ENCODE peak calls at places on chromosomes 16 and 17, in eight cellular contexts. X is prostate gland; B is dorsolateral prefrontal cortex; I is fibroblast of pulmonary artery; N is CD8-positive, alpha-beta T cell; Z is brain microvascular endothelial cell; T is gastrocnemius medialis; E is AG09319. Y is an unnamed sample.

GRCh38 chr17:1878419-1879121 is 48.8 kb downstream of the RPA1 start:
- DNase-seq in B (no peak), T (no peak), E (no peak), N (no peak), I (no peak), X (no peak), Z (no peak), Y (no peak)

GRCh38 chr17:57551321-57552079 is 193.6 kb downstream of the CCDC182 start:
- DNase-seq in I (no peak), T (no peak), B (no peak), N (no peak), E (no peak), X (no peak), Z (no peak), Y (no peak)

GRCh38 chr17:82003411-82004381 is 19.0 kb downstream of the CENPX start:
- DNase-seq in Z (peak; percentile 93), I (peak; percentile 94), X (no peak), B (no peak), N (no peak), T (peak; percentile 48), E (peak; percentile 68), Y (peak; percentile 96)

GRCh38 chr16:83878838-83879237 is 20.1 kb upstream of the MLYCD start:
- DNase-seq in N (no peak), Z (peak; percentile 40), X (peak; percentile 16), B (no peak), I (peak; percentile 75), E (no peak), T (no peak), Y (peak; percentile 38)

GRCh38 chr16:85275533-85276249 is 163.4 kb upstream of the CIBAR2 start:
- DNase-seq in B (peak; percentile 81), T (peak; percentile 50), Z (no peak), X (peak; percentile 48), I (peak; percentile 58), N (peak; percentile 51), E (no peak), Y (peak; percentile 15)

GRCh38 chr16:49532243-49532870 is 158.8 kb downstream of the C16orf78 start:
- DNase-seq in I (no peak), Z (no peak), T (no peak), E (no peak), B (no peak), X (no peak), N (no peak), Y (no peak)

GRCh38 chr17:77957215-77957868 is 1.2 kb upstream of the TNRC6C start:
- DNase-seq in B (no peak), N (no peak), I (peak; percentile 28), Z (no peak), E (no peak), X (no peak), T (no peak), Y (no peak)

GRCh38 chr16:68987734-68988457 is 117.6 kb upstream of the HAS3 start:
- DNase-seq in I (no peak), B (no peak), Z (no peak), T (no peak), N (no peak), X (no peak), E (no peak), Y (no peak)

GRCh38 chr17:6435968-6436367 is 1.0 kb upstream of the AIPL1 start:
- DNase-seq in I (peak; percentile 76), B (peak; percentile 76), Z (peak; percentile 48), E (no peak), X (peak; percentile 53), T (peak; percentile 17), N (peak; percentile 41), Y (peak; percentile 51)

GRCh38 chr17:29625037-29625750 is 2.5 kb upstream of the CORO6 start:
- DNase-seq in I (no peak), Z (no peak), N (no peak), E (no peak), T (no peak), X (no peak), B (peak; percentile 68), Y (no peak)

GRCh38 chr16:57593021-57593420 is 35.4 kb upstream of the ADGRG1 start:
- DNase-seq in N (no peak), T (no peak), B (no peak), Z (no peak), E (no peak), I (no peak), X (no peak), Y (no peak)

GRCh38 chr17:44794699-44795413 is 35.2 kb downstream of the GJC1 start:
- DNase-seq in T (no peak), N (no peak), X (no peak), B (no peak), E (peak; percentile 43), Z (peak; percentile 81), I (peak; percentile 82), Y (peak; percentile 94)

GRCh38 chr17:65794572-65794971 is 233.1 kb upstream of the AXIN2 start:
- DNase-seq in T (no peak), N (no peak), Z (peak; percentile 11), I (peak; percentile 57), X (no peak), E (no peak), B (no peak), Y (peak; percentile 21)

GRCh38 chr17:62718420-62718819 is 89.7 kb downstream of the MARCHF10 start:
- DNase-seq in I (peak; percentile 77), E (no peak), N (no peak), X (no peak), T (no peak), B (no peak), Z (peak; percentile 70), Y (peak; percentile 68)

GRCh38 chr17:4986403-4986802 is 1.1 kb downstream of the CAMTA2 start:
- DNase-seq in Z (no peak), X (no peak), E (no peak), B (no peak), N (no peak), I (no peak), T (no peak), Y (no peak)

GRCh38 chr17:72560303-72561247 is 439.8 kb downstream of the SOX9 start:
- DNase-seq in Z (peak; percentile 34), B (peak; percentile 67), X (peak; percentile 69), T (no peak), I (peak; percentile 66), N (peak; percentile 27), E (peak; percentile 12), Y (peak; percentile 21)

GRCh38 chr16:72961115-72961832 is 86.7 kb downstream of the ZFHX3 start:
- DNase-seq in I (no peak), X (no peak), N (no peak), E (no peak), Z (peak; percentile 31), T (peak; percentile 85), B (no peak), Y (no peak)
- TF ChIP-seq CTCF in I (peak; percentile 39), X (peak; percentile 10), N (no peak), E (peak; percentile 36), Z (peak; percentile 69), T (peak; percentile 44), B (peak; percentile 38), Y (peak; percentile 70)

DNA sequence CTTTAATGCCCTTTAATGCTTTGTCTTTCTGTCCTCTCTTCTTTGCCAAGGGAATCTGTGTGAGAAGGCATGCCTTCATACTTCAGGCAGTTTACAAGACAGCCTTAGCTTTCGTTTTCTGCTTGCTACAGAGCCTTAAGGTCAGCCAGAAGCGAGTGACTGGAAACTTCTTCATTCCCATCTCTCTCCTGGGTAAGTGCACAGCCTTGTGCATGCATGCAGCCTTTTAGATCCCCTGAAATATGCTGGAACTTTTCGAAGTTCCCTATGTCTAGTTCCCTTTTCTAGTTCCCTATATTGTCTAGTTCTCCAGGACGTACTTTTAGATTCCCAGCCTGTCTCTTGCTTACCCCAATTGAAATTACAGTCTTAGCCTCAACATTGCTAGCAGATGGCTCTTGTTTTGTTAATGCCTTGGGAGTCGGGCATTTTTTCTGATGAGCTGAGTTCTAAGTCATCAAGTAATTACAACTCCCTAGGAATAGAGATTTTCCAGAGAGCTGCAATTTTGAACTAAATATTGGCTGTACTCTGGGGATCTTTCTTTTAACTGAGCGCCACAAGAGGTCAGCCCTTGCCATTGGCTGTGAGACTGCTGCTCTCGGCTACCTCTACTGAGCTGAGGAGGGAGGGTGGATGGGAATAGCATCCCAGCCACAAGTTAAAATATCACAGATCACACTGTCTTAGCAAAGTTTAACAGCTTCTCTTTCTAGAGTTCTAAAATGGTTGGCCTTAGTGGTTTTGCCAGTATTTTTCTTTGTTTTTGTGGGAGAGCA is 22.7 kb upstream of the PPM1D start:
- DNase-seq in E (no peak), B (peak; percentile 45), Z (peak; percentile 42), N (no peak), T (no peak), I (peak; percentile 71), X (peak; percentile 45), Y (peak; percentile 7)
- TF ChIP-seq CTCF in E (peak; percentile 36), B (peak; percentile 45), Z (peak; percentile 33), N (no peak), T (peak; percentile 58), I (peak; percentile 2), X (peak; percentile 17), Y (no peak)

DNA sequence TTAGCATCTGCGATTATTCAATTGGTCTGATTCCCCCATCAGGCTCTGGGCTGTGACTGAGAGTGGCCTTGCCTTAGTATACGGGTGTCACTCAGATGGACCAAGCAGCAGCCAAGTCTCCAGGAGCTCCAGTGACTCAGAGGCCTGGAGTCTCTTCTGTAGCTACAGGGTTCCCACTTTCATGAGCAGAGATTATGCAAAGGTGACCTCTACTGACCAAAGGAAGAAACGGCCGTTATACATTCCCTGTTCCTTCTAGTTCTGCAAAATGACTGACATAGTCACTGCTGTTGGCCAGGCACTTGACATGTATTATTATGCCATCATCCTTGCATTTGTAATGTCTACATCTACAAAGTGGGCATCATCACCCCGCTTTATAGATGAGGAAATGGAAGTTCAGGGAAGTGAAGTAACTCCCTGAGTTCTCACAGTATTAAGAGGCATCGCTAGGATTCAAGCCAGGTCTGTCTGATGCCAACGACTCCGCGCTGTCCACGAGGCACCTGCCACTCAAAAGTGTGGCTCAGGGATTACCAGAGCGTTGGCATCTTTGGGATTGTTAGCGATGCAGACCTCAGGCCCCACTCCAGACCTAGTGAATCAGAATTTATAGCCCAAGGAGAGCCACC is 23.3 kb downstream of the SLC38A7 start:
- DNase-seq in X (peak; percentile 39), I (peak; percentile 89), T (peak; percentile 58), Z (peak; percentile 91), B (no peak), E (peak; percentile 62), N (no peak), Y (peak; percentile 91)
- TF ChIP-seq CTCF in X (peak; percentile 31), I (peak; percentile 76), T (peak; percentile 55), Z (peak; percentile 78), B (peak; percentile 58), E (peak; percentile 76), N (no peak), Y (peak; percentile 77)

DNA sequence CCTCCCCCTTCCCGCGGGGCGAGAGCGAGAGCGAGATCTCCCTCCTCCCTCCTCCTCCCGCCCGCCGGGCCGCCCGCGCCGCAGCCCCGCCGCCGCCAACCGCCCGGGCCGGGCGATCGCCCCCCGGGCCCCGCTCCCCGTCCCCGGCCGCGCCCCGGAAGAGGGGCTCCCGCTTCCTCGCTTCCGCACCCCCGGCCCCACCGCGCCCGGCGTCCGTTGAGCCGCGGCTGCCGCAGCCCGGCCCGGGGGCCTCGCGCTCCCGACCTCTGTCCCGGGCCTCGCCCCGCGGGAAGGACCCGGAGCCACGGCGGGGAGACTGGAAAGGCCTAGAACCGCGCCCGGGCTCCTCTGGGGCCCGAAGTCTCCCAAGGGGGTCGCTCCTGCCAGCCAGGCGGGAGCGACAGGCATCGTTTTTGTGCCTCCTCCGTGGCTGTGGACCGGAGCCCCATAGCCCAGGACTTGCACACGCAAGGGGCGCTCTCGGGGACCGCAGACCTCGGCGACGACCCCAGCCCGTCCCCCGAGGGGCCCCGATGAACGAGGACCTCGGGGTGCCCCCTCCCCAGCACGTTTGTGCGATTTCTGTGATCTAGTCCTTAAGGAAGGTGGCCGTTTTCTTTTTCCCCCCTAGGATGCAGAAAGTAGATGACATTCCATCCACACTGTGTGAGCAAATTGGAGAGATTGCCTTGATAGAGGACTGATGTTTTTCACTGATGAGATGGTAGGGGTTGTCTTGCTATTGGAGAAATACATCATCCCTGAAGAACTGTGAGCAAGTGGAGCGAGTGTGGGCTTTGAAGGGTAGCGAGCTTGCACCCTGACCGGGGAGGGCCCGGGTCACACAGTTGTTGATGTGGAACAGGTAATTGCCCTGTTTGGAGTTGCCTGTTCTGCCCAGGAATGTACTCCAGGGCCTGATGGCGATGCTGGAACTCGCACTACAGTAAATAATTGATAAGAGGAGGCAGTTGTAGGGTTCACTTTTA is 610 bp downstream of the BANP start:
- DNase-seq in B (no peak), X (no peak), I (no peak), N (no peak), T (no peak), Z (no peak), E (no peak), Y (no peak)
- TF ChIP-seq CTCF in B (no peak), X (no peak), I (no peak), N (no peak), T (no peak), Z (peak; percentile 49), E (no peak), Y (peak; percentile 57)

Y was measured in HFFc6.